ENCODE peak calls at places on chromosomes 5 and 9, in eight cellular contexts. K is lung, M is suprapubic skin, S is body of pancreas, W is neuronal stem cell, D is GM23338, Q is psoas muscle, L is lower lobe of right lung. Y is an unnamed sample.
A peak's percentile ranks its signal among the peaks of the same experiment; 100 is the strongest.

GRCh38 chr9:1007312-1007711 is 30.9 kb downstream of the DMRT3 start:
- DNase-seq in D (no peak), S (no peak), Q (no peak), M (no peak), W (no peak), L (no peak), K (no peak), Y (no peak)

GRCh38 chr9:130825051-130825651 is 9.9 kb upstream of the ABL1 start:
- DNase-seq in K (no peak), W (peak; percentile 75), S (peak; percentile 13), L (no peak), M (no peak), Q (no peak), D (peak; percentile 86), Y (peak; percentile 81)

GRCh38 chr9:134783699-134784039 is 96.9 kb upstream of the FCN2 start:
- DNase-seq in K (peak; percentile 46), S (peak; percentile 12), L (no peak), D (no peak), M (no peak), W (no peak), Q (peak; percentile 61), Y (no peak)

GRCh38 chr9:69149321-69149807 is 24.7 kb upstream of the TJP2 start:
- DNase-seq in Q (no peak), S (no peak), L (no peak), W (no peak), M (no peak), D (peak; percentile 42), K (no peak), Y (peak; percentile 40)

GRCh38 chr5:119255571-119256356 is 100.1 kb upstream of the TNFAIP8 start:
- DNase-seq in L (no peak), S (no peak), K (no peak), M (no peak), D (peak; percentile 90), Q (no peak), W (no peak), Y (peak; percentile 33)

GRCh38 chr5:82246960-82247574 is 31.1 kb downstream of the RPS23 start:
- DNase-seq in L (no peak), W (no peak), S (no peak), K (no peak), M (no peak), Q (no peak), D (no peak), Y (no peak)

GRCh38 chr5:74539986-74540385 is 100.5 kb downstream of the ENC1 start:
- DNase-seq in Q (no peak), L (no peak), D (no peak), W (no peak), K (no peak), M (no peak), S (peak; percentile 34), Y (no peak)

GRCh38 chr5:145996135-145996534 is 59.8 kb downstream of the SH3RF2 start:
- DNase-seq in M (no peak), L (no peak), Q (no peak), W (no peak), K (no peak), D (no peak), S (no peak), Y (no peak)

GRCh38 chr5:73903169-73903568 is 277.2 kb downstream of the ARHGEF28 start:
- DNase-seq in K (no peak), W (no peak), D (no peak), Q (no peak), M (no peak), L (no peak), S (no peak), Y (no peak)

GRCh38 chr9:6942406-6942805 is 184.6 kb downstream of the KDM4C start:
- DNase-seq in M (no peak), D (no peak), W (no peak), Q (no peak), L (no peak), K (no peak), S (no peak), Y (no peak)

GRCh38 chr9:129398901-129399300 is 220.8 kb upstream of the IER5L start:
- DNase-seq in D (no peak), Q (peak; percentile 7), W (no peak), L (no peak), M (peak; percentile 33), S (no peak), K (no peak), Y (no peak)

GRCh38 chr5:136811551-136811950 is 446.2 kb upstream of the TRPC7 start:
- DNase-seq in K (no peak), D (no peak), Q (peak; percentile 19), L (no peak), W (no peak), S (no peak), M (no peak), Y (no peak)

GRCh38 chr9:98491778-98492177 is 217.0 kb downstream of the GABBR2 start:
- DNase-seq in W (no peak), D (no peak), M (no peak), S (no peak), L (no peak), Q (no peak), K (no peak), Y (no peak)

GRCh38 chr9:19699757-19700156 is 89.1 kb downstream of the SLC24A2 start:
- DNase-seq in Q (no peak), M (no peak), D (peak; percentile 34), L (no peak), S (no peak), W (no peak), K (no peak), Y (no peak)

GRCh38 chr5:96157077-96157780 is 195.6 kb upstream of the ELL2 start:
- DNase-seq in S (peak; percentile 37), L (no peak), Q (no peak), K (no peak), D (no peak), M (no peak), W (no peak), Y (no peak)

GRCh38 chr9:132769895-132770774 is 99.9 kb downstream of the GTF3C4 start:
- DNase-seq in S (peak; percentile 76), Q (peak; percentile 68), L (peak; percentile 82), M (no peak), W (peak; percentile 48), D (peak; percentile 91), K (peak; percentile 72), Y (peak; percentile 57)

GRCh38 chr5:31459594-31459993 is 72.3 kb downstream of the DROSHA start:
- DNase-seq in D (no peak), K (no peak), S (no peak), L (no peak), M (no peak), W (no peak), Q (no peak), Y (no peak)

GRCh38 chr5:178227929-178228328 is 4.7 kb downstream of the PHYKPL start:
- DNase-seq in Q (no peak), L (no peak), M (no peak), K (no peak), D (no peak), S (no peak), W (no peak), Y (no peak)

GRCh38 chr5:164012376-164012775 is 507.0 kb downstream of the MAT2B start:
- DNase-seq in D (no peak), K (no peak), M (no peak), L (no peak), Q (no peak), S (no peak), W (no peak), Y (no peak)

GRCh38 chr5:133246376-133247144 is 194.7 kb downstream of the HSPA4 start:
- DNase-seq in K (no peak), S (no peak), D (no peak), L (peak; percentile 34), W (no peak), M (no peak), Q (no peak), Y (no peak)
- H3K27ac ChIP-seq in K (no peak overlapping the region), S (no peak overlapping the region), D (no peak overlapping the region), L (no peak overlapping the region), W (no peak overlapping the region), M (no peak overlapping the region), Q (no peak overlapping the region), Y (no peak overlapping the region)

DNA sequence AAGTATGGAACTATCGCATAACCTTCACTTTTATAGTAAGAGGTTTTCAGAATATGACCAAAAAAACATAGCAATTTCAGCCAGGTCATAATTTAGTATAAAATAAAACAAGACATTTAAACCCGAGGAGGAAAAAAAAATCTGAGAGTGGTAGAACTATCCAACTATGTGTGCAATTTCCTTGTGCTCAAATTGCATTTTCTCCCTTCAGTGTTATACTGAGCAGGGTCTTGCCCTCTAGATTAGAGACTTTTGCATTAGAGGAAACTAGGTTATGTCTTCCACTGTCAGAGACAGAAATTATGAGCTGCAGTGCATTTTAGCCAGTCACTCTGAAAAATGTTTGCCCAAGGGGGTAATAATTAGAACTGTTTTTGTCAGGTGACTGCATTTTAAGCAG is 330.6 kb downstream of the NR2F1-AS1 start:
- DNase-seq in L (no peak), S (no peak), D (no peak), M (no peak), W (no peak), Q (no peak), K (no peak), Y (peak; percentile 49)
- H3K4me3 ChIP-seq in L (no peak overlapping the region), S (no peak overlapping the region), D (no peak overlapping the region), M (no peak overlapping the region), W (no peak overlapping the region), Q (no peak overlapping the region), K (no peak overlapping the region), Y (no peak overlapping the region)

GRCh38 chr9:113178087-113178486 is 27.3 kb downstream of the SLC31A2 start:
- DNase-seq in M (no peak), Q (no peak), W (no peak), D (no peak), L (no peak), K (no peak), S (no peak), Y (peak; percentile 17)

GRCh38 chr9:113184509-113184908 is 33.7 kb downstream of the SLC31A2 start:
- DNase-seq in L (no peak), K (no peak), Q (no peak), D (no peak), W (no peak), S (no peak), M (no peak), Y (no peak)

GRCh38 chr9:113179839-113180238 is 29.0 kb downstream of the SLC31A2 start:
- DNase-seq in Q (no peak), W (no peak), D (no peak), S (no peak), L (no peak), M (no peak), K (no peak), Y (no peak)

GRCh38 chr9:113184089-113184488 is 33.3 kb downstream of the SLC31A2 start:
- DNase-seq in D (no peak), S (no peak), K (no peak), Q (no peak), M (no peak), W (no peak), L (no peak), Y (no peak)

DNA sequence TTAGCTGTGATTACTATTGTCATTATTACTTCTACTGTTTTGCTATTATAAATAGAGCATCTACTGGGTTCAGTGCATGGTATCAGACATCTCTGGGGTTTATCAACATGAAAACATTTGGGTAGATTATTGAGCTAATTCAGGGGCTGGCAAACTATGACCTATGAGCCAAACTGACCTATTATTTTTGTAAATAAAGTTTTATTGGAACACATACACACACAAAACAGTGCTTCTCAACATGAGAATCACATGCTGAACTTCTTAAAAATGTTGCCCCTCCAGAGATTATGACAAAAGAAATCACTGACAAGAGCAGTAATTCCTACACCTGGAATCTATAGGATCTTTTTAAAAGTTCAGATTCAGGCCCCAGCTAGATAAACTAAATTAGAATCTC is 30.4 kb downstream of the SLC31A2 start:
- DNase-seq in S (no peak), W (no peak), L (no peak), M (no peak), D (no peak), Q (no peak), K (no peak), Y (no peak)
- H3K36me3 ChIP-seq in S (peaks cover 40% of the 10 kb centered on the region), W (peaks cover 19% of the 10 kb centered on the region), L (peaks cover 98% of the 10 kb centered on the region), M (peaks cover 95% of the 10 kb centered on the region), D (peaks cover 19% of the 10 kb centered on the region), Q (peaks cover 100% of the 10 kb centered on the region), K (peaks cover 75% of the 10 kb centered on the region), Y (peaks cover 64% of the 10 kb centered on the region)

GRCh38 chr9:124774131-124774978 is 2.6 kb upstream of the OLFML2A start:
- DNase-seq in W (peak; percentile 88), Q (peak; percentile 80), D (peak; percentile 92), L (peak; percentile 85), M (peak; percentile 87), S (peak; percentile 90), K (peak; percentile 88), Y (peak; percentile 87)
- H3K27ac ChIP-seq in W (no peak overlapping the region), Q (no peak overlapping the region), D (no peak overlapping the region), L (no peak overlapping the region), M (no peak overlapping the region), S (no peak overlapping the region), K (no peak overlapping the region), Y (no peak overlapping the region)

Y was measured in cardiac muscle cell.